ENCODE peak calls at places on chromosome 10, in five cellular contexts. U, R, G, C and V are unnamed samples.

GRCh38 chr10:133329401-133330202 is 7.1 kb downstream of the CALY start:
- DNase-seq in U (no peak), R (peak; percentile 92), G (peak; percentile 77), C (peak; percentile 70), V (peak; percentile 85)

GRCh38 chr10:50593523-50593922 is 30.2 kb downstream of the SGMS1 start:
- DNase-seq in U (no peak), R (no peak), G (no peak), C (no peak), V (no peak)

GRCh38 chr10:74081918-74082317 is 68.7 kb downstream of the AP3M1 start:
- DNase-seq in U (no peak), R (no peak), G (no peak), C (no peak), V (no peak)

GRCh38 chr10:25029519-25029918 is 13.1 kb downstream of the THNSL1 start:
- DNase-seq in U (no peak), R (no peak), G (no peak), C (no peak), V (no peak)

GRCh38 chr10:129373231-129373630 is 93.8 kb upstream of the MGMT start:
- DNase-seq in U (no peak), R (no peak), G (no peak), C (no peak), V (no peak)

GRCh38 chr10:75019360-75019759 is 92.1 kb upstream of the SAMD8 start:
- DNase-seq in U (no peak), R (peak; percentile 65), G (peak; percentile 42), C (no peak), V (no peak)

GRCh38 chr10:47264797-47265281 is 35.2 kb upstream of the GDF10 start:
- DNase-seq in U (no peak), R (peak; percentile 88), G (peak; percentile 29), C (peak; percentile 51), V (no peak)

GRCh38 chr10:108598831-108599230 is 1324.5 kb downstream of the XPNPEP1 start:
- DNase-seq in U (no peak), R (no peak), G (no peak), C (peak; percentile 23), V (no peak)

GRCh38 chr10:23155166-23155565 is 36.9 kb upstream of the PTF1A start:
- DNase-seq in U (no peak), R (peak; percentile 56), G (no peak), C (no peak), V (no peak)

GRCh38 chr10:1550291-1550595 is 187.1 kb downstream of the ADARB2 start:
- DNase-seq in U (no peak), R (no peak), G (no peak), C (no peak), V (no peak)

GRCh38 chr10:131812736-131813604 is 87.8 kb upstream of the PPP2R2D start:
- DNase-seq in U (no peak), R (no peak), G (no peak), C (no peak), V (no peak)

GRCh38 chr10:50286517-50286916 is 35.2 kb upstream of the ASAH2 start:
- DNase-seq in U (no peak), R (no peak), G (no peak), C (no peak), V (no peak)

GRCh38 chr10:74008212-74008731 is 10.4 kb downstream of the VCL start:
- DNase-seq in U (no peak), R (no peak), G (peak; percentile 54), C (no peak), V (no peak)

GRCh38 chr10:45446858-45447257 is 72.8 kb downstream of the ALOX5 start:
- DNase-seq in U (no peak), R (no peak), G (no peak), C (no peak), V (no peak)

GRCh38 chr10:124176309-124177179 is 83.1 kb upstream of the CHST15 start:
- DNase-seq in U (no peak), R (no peak), G (no peak), C (no peak), V (no peak)

GRCh38 chr10:19097151-19097550 is 48.5 kb downstream of the MALRD1 start:
- DNase-seq in U (no peak), R (no peak), G (no peak), C (no peak), V (no peak)

GRCh38 chr10:74234569-74234968 is 83.5 kb downstream of the ADK start:
- DNase-seq in U (no peak), R (no peak), G (peak; percentile 36), C (no peak), V (no peak)

GRCh38 chr10:27225011-27225590 is 15.5 kb downstream of the ACBD5 start:
- DNase-seq in U (no peak), R (no peak), G (no peak), C (no peak), V (no peak)

GRCh38 chr10:103640436-103641181 is 147.1 kb downstream of the NEURL1 start:
- DNase-seq in U (no peak), R (no peak), G (no peak), C (no peak), V (no peak)

DNA sequence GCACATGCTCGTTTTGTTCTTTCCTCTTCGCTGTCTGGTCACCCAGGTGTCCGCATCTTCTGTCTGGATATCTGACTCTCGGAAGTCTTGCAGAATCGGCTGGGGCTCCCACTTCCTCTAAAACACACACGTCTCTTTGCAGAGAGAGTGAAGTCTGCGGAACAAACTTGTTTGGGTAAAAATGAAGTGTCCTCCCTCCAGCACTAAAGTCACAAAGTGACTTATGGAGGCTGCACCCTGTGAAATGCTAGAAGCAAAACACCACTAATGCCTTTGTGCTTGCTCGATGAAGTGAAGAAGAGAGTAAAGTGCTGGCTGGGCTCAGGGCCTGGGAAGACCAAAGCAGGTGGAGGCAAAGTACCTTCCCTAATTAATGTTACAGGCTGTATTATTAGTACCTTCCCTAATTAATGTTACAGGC is 71.4 kb downstream of the FGFR2 start:
- DNase-seq in U (no peak), R (peak; percentile 32), G (no peak), C (no peak), V (no peak)
- TF ChIP-seq MYC in U (no peak), R (no peak), G (no peak), C (no peak), V (no peak)

GRCh38 chr10:80470266-80470665 is 16.2 kb downstream of the TSPAN14 start:
- DNase-seq in U (no peak), R (no peak), G (no peak), C (no peak), V (no peak)
- TF ChIP-seq MYC in U (no peak), R (no peak), G (no peak), C (no peak), V (no peak)

DNA sequence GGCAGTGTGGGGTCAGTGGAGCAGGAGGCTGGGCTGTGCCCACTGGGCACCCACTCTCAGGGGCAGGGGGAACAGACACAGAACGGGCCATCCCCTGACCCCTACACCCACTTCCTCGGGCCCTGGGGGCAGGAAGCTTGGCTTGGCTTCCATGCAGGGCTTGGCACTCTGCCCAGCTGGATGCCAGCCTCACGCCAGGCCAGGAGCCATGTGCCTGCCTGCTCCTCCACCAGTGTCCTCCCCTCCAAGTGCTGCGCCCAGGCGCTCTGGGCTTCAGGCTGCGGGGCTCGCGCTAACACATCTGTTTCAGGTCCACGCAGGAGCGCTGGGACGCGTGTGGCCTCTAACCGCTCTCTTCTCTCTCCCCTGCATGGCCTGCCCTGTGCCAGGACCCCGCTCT is 12.7 kb downstream of the LDB3 start:
- DNase-seq in U (no peak), R (no peak), G (no peak), C (no peak), V (no peak)
- TF ChIP-seq MYC in U (no peak), R (no peak), G (no peak), C (no peak), V (no peak)

GRCh38 chr10:88389456-88389855 is 193.7 kb downstream of the RNLS start:
- DNase-seq in U (peak; percentile 41), R (peak; percentile 83), G (peak; percentile 68), C (peak; percentile 15), V (peak; percentile 49)
- TF ChIP-seq MYC in U (no peak), R (no peak), G (no peak), C (no peak), V (no peak)

GRCh38 chr10:78782441-78782840 is 286.3 kb upstream of the ZMIZ1 start:
- DNase-seq in U (no peak), R (no peak), G (no peak), C (no peak), V (no peak)
- TF ChIP-seq MYC in U (no peak), R (no peak), G (no peak), C (no peak), V (no peak)

DNA sequence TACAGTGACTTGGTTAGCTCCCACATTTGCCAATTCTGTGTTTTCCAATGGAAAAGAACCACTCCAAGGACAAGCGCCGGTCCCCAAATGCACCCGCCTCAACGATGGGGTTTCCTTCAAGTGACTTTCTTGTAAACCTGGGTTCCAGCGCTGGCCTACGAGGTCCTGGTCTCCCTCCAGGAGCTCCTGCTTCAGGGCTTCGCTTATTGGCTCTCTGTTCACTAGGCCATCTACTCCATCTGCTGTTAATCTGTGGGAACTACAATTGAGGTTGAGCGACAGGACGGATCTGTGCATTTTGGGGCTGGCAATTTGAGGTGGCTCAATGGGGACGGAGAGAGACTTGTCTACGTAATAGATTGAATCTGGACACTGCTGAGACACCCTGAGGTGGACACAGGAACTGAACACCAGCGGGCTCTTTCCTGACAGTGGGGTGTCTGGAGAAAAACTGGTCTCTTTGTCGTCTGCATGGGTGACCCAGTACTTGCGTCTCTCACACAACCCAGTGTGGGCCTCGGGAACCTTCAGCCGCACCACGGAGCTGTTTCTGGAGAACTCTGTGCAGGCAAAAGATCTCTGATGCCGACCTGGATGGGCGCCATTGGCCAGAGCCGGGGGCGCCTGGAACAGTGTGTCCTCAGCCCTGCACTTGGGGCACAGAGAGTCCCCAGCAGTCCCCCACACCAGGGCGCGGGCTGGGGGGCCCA is 115.9 kb upstream of the ADAM12 start:
- DNase-seq in U (no peak), R (peak; percentile 59), G (peak; percentile 47), C (peak; percentile 59), V (peak; percentile 74)
- TF ChIP-seq MYC in U (no peak), R (no peak), G (no peak), C (no peak), V (no peak)